ENCODE peak calls at places on chromosomes 16 and 17, in four cellular contexts. H is GM12878, D is HL-60, L is K562. K is an unnamed sample.

GRCh38 chr16:87002717-87003413 is 314.3 kb downstream of the C16orf95 start:
- DNase-seq in H (no peak), D (no peak), L (no peak), K (no peak)

GRCh38 chr16:76900285-76901263 is 290.4 kb upstream of the MON1B start:
- DNase-seq in H (no peak), D (no peak), L (no peak), K (no peak)

GRCh38 chr16:20868890-20869289 is 31.3 kb downstream of the DCUN1D3 start:
- DNase-seq in H (no peak), D (no peak), L (no peak), K (no peak)

GRCh38 chr17:43842975-43843325 is 4.0 kb upstream of the CD300LG start:
- DNase-seq in H (no peak), D (no peak), L (no peak), K (no peak)

GRCh38 chr16:84484579-84485254 is 19.7 kb downstream of the MEAK7 start:
- DNase-seq in H (no peak), D (peak), L (peak), K (no peak)

GRCh38 chr16:78428193-78428592 is 328.7 kb downstream of the WWOX start:
- DNase-seq in H (no peak), D (no peak), L (no peak), K (no peak)

GRCh38 chr17:50347087-50347893 is 1.4 kb downstream of the XYLT2 start:
- DNase-seq in H (no peak), D (no peak), L (no peak), K (no peak)

GRCh38 chr16:81697886-81698635 is 81.0 kb upstream of the PLCG2 start:
- DNase-seq in H (no peak), D (no peak), L (no peak), K (no peak)

GRCh38 chr17:56158344-56158743 is 5.1 kb downstream of the ANKFN1 start:
- DNase-seq in H (no peak), D (peak), L (no peak), K (no peak)

GRCh38 chr17:76252040-76252954 is 12.0 kb upstream of the RNF157 start:
- DNase-seq in H (no peak), D (peak), L (no peak), K (no peak)

GRCh38 chr16:88442811-88443576 is 10.1 kb upstream of the ZFPM1 start:
- DNase-seq in H (no peak), D (peak), L (peak), K (peak)

GRCh38 chr17:27209316-27209715 is 84.6 kb upstream of the WSB1 start:
- DNase-seq in H (no peak), D (no peak), L (no peak), K (no peak)

GRCh38 chr16:13471036-13471435 is 448.9 kb upstream of the ERCC4 start:
- DNase-seq in H (no peak), D (no peak), L (no peak), K (no peak)

GRCh38 chr16:8583712-8584111 is 6.6 kb downstream of the TMEM114 start:
- DNase-seq in H (no peak), D (no peak), L (peak), K (no peak)

GRCh38 chr17:61972311-61972710 is 44.5 kb upstream of the INTS2 start:
- DNase-seq in H (no peak), D (no peak), L (no peak), K (no peak)

GRCh38 chr17:39867084-39867890 is 715 bp upstream of the ZPBP2 start:
- DNase-seq in H (peak), D (no peak), L (no peak), K (peak)

GRCh38 chr17:72715906-72716572 is 376.4 kb downstream of the SLC39A11 start:
- DNase-seq in H (no peak), D (no peak), L (no peak), K (no peak)

GRCh38 chr16:88478889-88479794 is 26.1 kb downstream of the ZFPM1 start:
- DNase-seq in H (no peak), D (no peak), L (no peak), K (no peak)

GRCh38 chr17:40552806-40553693 is 12.2 kb downstream of the CCR7 start:
- DNase-seq in H (no peak), D (no peak), L (no peak), K (no peak)

GRCh38 chr17:64418506-64419339 is 28.1 kb upstream of the PECAM1 start:
- DNase-seq in H (no peak), D (peak), L (peak), K (no peak)

GRCh38 chr17:2700491-2701141 is 10.9 kb downstream of the CLUH start:
- DNase-seq in H (no peak), D (no peak), L (no peak), K (peak)

GRCh38 chr17:8649157-8650118 is 18.9 kb upstream of the MYH10 start:
- DNase-seq in H (no peak), D (no peak), L (no peak), K (no peak)

GRCh38 chr17:37233001-37233400 is 142.8 kb upstream of the C17orf78 start:
- DNase-seq in H (no peak), D (no peak), L (no peak), K (no peak)

GRCh38 chr16:72952404-72953301 is 95.3 kb downstream of the ZFHX3 start:
- DNase-seq in H (no peak), D (no peak), L (no peak), K (no peak)

GRCh38 chr17:29906969-29907368 is 23.1 kb downstream of the SSH2 start:
- DNase-seq in H (no peak), D (no peak), L (no peak), K (no peak)

GRCh38 chr17:49547566-49547965 is 28.1 kb upstream of the NXPH3 start:
- DNase-seq in H (no peak), D (no peak), L (no peak), K (no peak)

GRCh38 chr17:75548839-75549238 is 23.3 kb downstream of the LLGL2 start:
- DNase-seq in H (no peak), D (no peak), L (no peak), K (no peak)

GRCh38 chr17:67124469-67125148 is 80.3 kb downstream of the CACNG1 start:
- DNase-seq in H (no peak), D (no peak), L (no peak), K (no peak)

GRCh38 chr17:61757168-61757567 is 106.2 kb downstream of the BRIP1 start:
- DNase-seq in H (peak), D (no peak), L (no peak), K (no peak)

GRCh38 chr17:60640503-60640902 is 37.1 kb upstream of the BCAS3 start:
- DNase-seq in H (no peak), D (no peak), L (no peak), K (no peak)

GRCh38 chr17:79290726-79291125 is 216.1 kb downstream of the ENGASE start:
- DNase-seq in H (no peak), D (no peak), L (no peak), K (no peak)

DNA sequence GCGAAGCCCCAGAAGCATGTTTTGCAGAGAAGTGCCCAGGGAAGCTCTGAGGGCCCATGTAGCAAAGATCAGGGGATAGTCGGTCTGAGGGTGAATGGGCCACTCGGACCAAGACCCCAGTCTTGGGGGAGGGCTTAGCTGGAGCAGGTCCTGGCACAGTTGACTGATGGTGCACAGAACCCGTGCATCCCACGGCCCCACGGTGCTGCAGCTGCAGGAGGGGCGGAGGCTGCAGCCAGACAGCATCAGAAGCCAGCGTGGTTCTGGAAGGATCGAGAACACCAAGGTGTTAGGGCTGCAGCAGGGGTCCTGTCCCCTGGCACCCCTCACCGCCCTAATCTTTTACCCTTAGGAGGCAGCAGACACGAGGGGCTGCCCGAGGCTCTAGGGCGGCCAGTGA is 6.5 kb upstream of the MC1R start:
- DNase-seq in H (no peak), D (no peak), L (no peak), K (no peak)
- TF ChIP-seq SPI1 in H (no peak), D (no peak), L (no peak), K (no peak)

GRCh38 chr16:52680993-52681392 is 134.1 kb upstream of the TOX3 start:
- DNase-seq in H (no peak), D (no peak), L (no peak), K (no peak)
- TF ChIP-seq SPI1 in H (no peak), D (no peak), L (no peak), K (no peak)

GRCh38 chr16:4900036-4900435 is 36.9 kb downstream of the PPL start:
- DNase-seq in H (no peak), D (no peak), L (no peak), K (no peak)
- TF ChIP-seq SPI1 in H (no peak), D (no peak), L (no peak), K (no peak)

GRCh38 chr17:17868637-17869522 is 32.1 kb upstream of the SREBF1 start:
- DNase-seq in H (no peak), D (no peak), L (no peak), K (no peak)
- TF ChIP-seq SPI1 in H (no peak), D (no peak), L (no peak), K (no peak)

GRCh38 chr17:31677681-31678080 is 181.4 kb downstream of the COPRS start:
- DNase-seq in H (no peak), D (no peak), L (no peak), K (no peak)
- TF ChIP-seq SPI1 in H (no peak), D (no peak), L (no peak), K (no peak)

DNA sequence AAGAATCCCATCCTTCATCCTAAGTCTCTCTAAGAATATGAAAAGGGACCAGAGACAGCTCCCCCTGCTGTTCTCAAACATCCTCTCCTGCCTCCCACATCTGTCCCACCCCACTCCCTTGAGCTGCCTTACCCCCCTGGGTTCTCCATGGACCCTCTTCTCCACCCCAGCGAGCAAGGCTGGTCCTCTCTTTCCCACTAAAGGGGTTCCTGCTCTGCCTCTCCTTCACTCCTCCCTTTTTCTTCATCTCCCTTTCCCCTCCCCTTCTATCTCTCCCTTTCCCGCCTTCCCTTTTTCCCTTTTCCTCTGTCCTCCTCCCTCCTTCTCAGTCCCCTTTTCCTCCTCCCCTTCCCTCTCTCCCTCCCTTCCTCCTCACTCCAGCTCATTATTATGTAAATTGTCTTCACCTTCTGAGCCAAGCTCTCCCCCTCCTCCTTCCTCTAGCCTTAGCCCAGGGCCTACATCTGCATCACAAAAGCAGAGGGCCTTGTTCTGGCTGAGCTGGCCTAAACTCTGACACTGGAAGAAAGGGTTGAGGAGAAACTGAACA is 90.0 kb downstream of the GNAO1 start:
- DNase-seq in H (no peak), D (no peak), L (peak), K (no peak)
- TF ChIP-seq SPI1 in H (no peak), D (no peak), L (no peak), K (no peak)

DNA sequence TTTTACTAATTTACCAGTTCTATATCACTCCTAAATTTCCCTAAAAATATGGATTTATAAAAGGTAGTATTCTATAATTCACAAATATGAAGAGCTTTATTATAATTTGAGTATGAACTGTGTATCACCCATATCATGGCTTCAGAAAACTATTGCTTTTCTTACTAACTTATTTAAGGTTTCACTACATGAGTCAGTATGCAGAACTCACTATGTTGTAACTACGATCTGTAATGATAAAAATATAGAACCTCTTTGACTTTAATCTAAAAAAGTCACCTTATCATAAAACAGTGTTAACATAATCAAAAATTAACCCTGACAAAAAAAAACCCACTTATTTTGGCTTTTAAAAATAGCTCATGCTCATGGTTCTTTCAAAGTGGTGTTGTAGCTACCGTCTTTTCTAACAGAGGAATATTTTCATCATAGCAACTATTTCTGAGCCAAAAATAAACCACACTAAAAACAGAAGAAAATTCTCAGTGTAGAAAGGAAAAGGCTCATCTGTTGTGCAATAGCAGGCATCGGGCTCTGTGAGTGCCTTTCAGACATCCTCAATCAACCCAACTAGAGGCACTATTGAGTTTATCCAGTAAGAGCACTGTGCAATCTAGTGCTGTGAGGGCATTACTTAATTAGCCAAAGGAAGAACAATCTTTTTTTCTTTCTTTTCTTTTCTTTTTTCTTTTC is 42.1 kb downstream of the ITGAM start:
- DNase-seq in H (no peak), D (peak), L (peak), K (no peak)
- TF ChIP-seq SPI1 in H (no peak), D (no peak), L (no peak), K (no peak)

DNA sequence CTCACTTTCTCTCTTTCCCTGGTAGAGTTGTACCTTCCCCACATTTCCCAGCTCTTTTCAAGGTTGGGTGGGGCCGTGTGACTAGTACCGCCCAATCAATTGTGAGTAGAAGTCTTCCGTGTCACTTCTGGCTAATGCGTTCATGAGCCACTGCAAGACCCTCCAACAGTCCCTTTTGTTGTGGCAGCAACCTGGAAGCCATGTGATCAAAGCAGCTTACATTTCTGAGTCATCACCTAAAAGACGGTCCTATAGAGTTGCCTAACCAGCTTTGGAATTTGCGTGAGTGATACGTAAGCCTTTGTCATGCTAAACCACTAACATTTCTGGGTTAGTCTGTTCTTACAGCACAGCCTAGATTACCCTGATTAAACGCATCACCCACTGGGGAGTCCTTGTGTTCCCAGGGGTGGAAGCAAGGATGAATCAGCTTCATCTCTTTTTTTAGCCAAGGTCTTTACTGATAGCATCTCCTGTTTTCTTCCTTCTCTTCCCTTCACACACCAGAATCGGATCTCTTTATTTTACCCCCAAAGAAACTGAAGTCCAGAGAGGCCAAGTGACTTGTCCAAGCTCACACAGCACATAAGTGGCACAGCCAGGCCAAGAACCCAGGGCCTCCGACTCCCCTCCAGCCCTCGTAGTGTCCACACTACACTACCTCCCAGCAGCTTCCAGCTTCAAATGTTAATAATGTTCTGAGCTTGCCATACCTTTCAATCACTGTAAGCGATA is 366.3 kb upstream of the XYLT1 start:
- DNase-seq in H (no peak), D (no peak), L (no peak), K (no peak)
- TF ChIP-seq SPI1 in H (no peak), D (no peak), L (no peak), K (no peak)

GRCh38 chr16:3673201-3673600 is 18.7 kb downstream of the DNASE1 start:
- DNase-seq in H (no peak), D (no peak), L (no peak), K (no peak)
- TF ChIP-seq SPI1 in H (no peak), D (no peak), L (no peak), K (no peak)